ENCODE peak calls at places on chromosomes 13 and 19, in five cellular contexts. One of them, this sample, is unnamed.
A peak's percentile ranks its signal among the peaks of the same experiment; 100 is the strongest.

GRCh38 chr19:17095141-17095919 is 19.8 kb downstream of the MYO9B start:
- DNase-seq in esophagus muscularis mucosa: no peak
- DNase-seq in IMR-90: peak; percentile 35
- DNase-seq in heart right ventricle: peak; percentile 59
- DNase-seq in CD4-positive, CD25-positive, alpha-beta regulatory T cell: no peak
- DNase-seq in this sample: peak; percentile 77

GRCh38 chr19:12865746-12866415 is 15.4 kb downstream of the DNASE2 start:
- DNase-seq in esophagus muscularis mucosa: no peak
- DNase-seq in heart right ventricle: no peak
- DNase-seq in IMR-90: no peak
- DNase-seq in CD4-positive, CD25-positive, alpha-beta regulatory T cell: no peak
- DNase-seq in this sample: no peak

GRCh38 chr13:44303681-44304432 is 69.8 kb upstream of the SERP2 start:
- DNase-seq in IMR-90: no peak
- DNase-seq in heart right ventricle: peak; percentile 85
- DNase-seq in CD4-positive, CD25-positive, alpha-beta regulatory T cell: no peak
- DNase-seq in esophagus muscularis mucosa: no peak
- DNase-seq in this sample: no peak

GRCh38 chr13:38093425-38093824 is 223.9 kb upstream of the TRPC4 start:
- DNase-seq in IMR-90: no peak
- DNase-seq in esophagus muscularis mucosa: no peak
- DNase-seq in CD4-positive, CD25-positive, alpha-beta regulatory T cell: no peak
- DNase-seq in heart right ventricle: no peak
- DNase-seq in this sample: no peak

GRCh38 chr13:49690133-49690989 is 925 bp downstream of the EBPL start:
- DNase-seq in esophagus muscularis mucosa: no peak
- DNase-seq in CD4-positive, CD25-positive, alpha-beta regulatory T cell: no peak
- DNase-seq in IMR-90: peak; percentile 87
- DNase-seq in heart right ventricle: no peak
- DNase-seq in this sample: no peak

GRCh38 chr19:30074096-30074495 is 132.1 kb downstream of the URI1 start:
- DNase-seq in CD4-positive, CD25-positive, alpha-beta regulatory T cell: no peak
- DNase-seq in IMR-90: no peak
- DNase-seq in esophagus muscularis mucosa: no peak
- DNase-seq in heart right ventricle: no peak
- DNase-seq in this sample: no peak

GRCh38 chr19:2330632-2331284 is 2.3 kb downstream of the SPPL2B start:
- DNase-seq in esophagus muscularis mucosa: no peak
- DNase-seq in IMR-90: no peak
- DNase-seq in CD4-positive, CD25-positive, alpha-beta regulatory T cell: no peak
- DNase-seq in heart right ventricle: no peak
- DNase-seq in this sample: no peak

GRCh38 chr19:47264629-47265028 is 8.3 kb downstream of the CCDC9 start:
- DNase-seq in IMR-90: no peak
- DNase-seq in CD4-positive, CD25-positive, alpha-beta regulatory T cell: no peak
- DNase-seq in esophagus muscularis mucosa: no peak
- DNase-seq in heart right ventricle: no peak
- DNase-seq in this sample: no peak

GRCh38 chr19:45852145-45852750 is 10.7 kb downstream of the SYMPK start:
- DNase-seq in IMR-90: no peak
- DNase-seq in esophagus muscularis mucosa: no peak
- DNase-seq in heart right ventricle: no peak
- DNase-seq in CD4-positive, CD25-positive, alpha-beta regulatory T cell: no peak
- DNase-seq in this sample: no peak

GRCh38 chr19:14325134-14325533 is 56.1 kb upstream of the ADGRE5 start:
- DNase-seq in IMR-90: no peak
- DNase-seq in CD4-positive, CD25-positive, alpha-beta regulatory T cell: no peak
- DNase-seq in heart right ventricle: no peak
- DNase-seq in esophagus muscularis mucosa: no peak
- DNase-seq in this sample: no peak

GRCh38 chr19:35774274-35775045 is 904 bp upstream of the ARHGAP33 start:
- DNase-seq in heart right ventricle: no peak
- DNase-seq in IMR-90: no peak
- DNase-seq in esophagus muscularis mucosa: no peak
- DNase-seq in CD4-positive, CD25-positive, alpha-beta regulatory T cell: no peak
- DNase-seq in this sample: no peak

GRCh38 chr13:92694047-92694446 is 532.6 kb upstream of the GPC6 start:
- DNase-seq in CD4-positive, CD25-positive, alpha-beta regulatory T cell: no peak
- DNase-seq in esophagus muscularis mucosa: no peak
- DNase-seq in heart right ventricle: no peak
- DNase-seq in IMR-90: no peak
- DNase-seq in this sample: no peak

GRCh38 chr13:114136576-114136975 is 4.2 kb upstream of the RASA3 start:
- DNase-seq in IMR-90: no peak
- DNase-seq in heart right ventricle: no peak
- DNase-seq in CD4-positive, CD25-positive, alpha-beta regulatory T cell: no peak
- DNase-seq in esophagus muscularis mucosa: no peak
- DNase-seq in this sample: no peak

GRCh38 chr19:58399903-58400637 is 4.6 kb downstream of the RNF225 start:
- DNase-seq in IMR-90: no peak
- DNase-seq in esophagus muscularis mucosa: no peak
- DNase-seq in CD4-positive, CD25-positive, alpha-beta regulatory T cell: no peak
- DNase-seq in heart right ventricle: no peak
- DNase-seq in this sample: no peak

GRCh38 chr13:77136902-77137420 is 110.0 kb upstream of the FBXL3 start:
- DNase-seq in heart right ventricle: no peak
- DNase-seq in CD4-positive, CD25-positive, alpha-beta regulatory T cell: no peak
- DNase-seq in esophagus muscularis mucosa: no peak
- DNase-seq in IMR-90: peak; percentile 95
- DNase-seq in this sample: no peak

GRCh38 chr13:84873951-84874350 is 925.3 kb downstream of the SLITRK6 start:
- DNase-seq in IMR-90: no peak
- DNase-seq in CD4-positive, CD25-positive, alpha-beta regulatory T cell: no peak
- DNase-seq in esophagus muscularis mucosa: no peak
- DNase-seq in heart right ventricle: no peak
- DNase-seq in this sample: no peak

GRCh38 chr13:35714588-35714987 is 238.1 kb upstream of the MAB21L1 start:
- DNase-seq in heart right ventricle: no peak
- DNase-seq in esophagus muscularis mucosa: no peak
- DNase-seq in CD4-positive, CD25-positive, alpha-beta regulatory T cell: no peak
- DNase-seq in IMR-90: no peak
- DNase-seq in this sample: no peak

GRCh38 chr13:97273341-97273831 is 51.3 kb downstream of the MBNL2 start:
- DNase-seq in IMR-90: no peak
- DNase-seq in CD4-positive, CD25-positive, alpha-beta regulatory T cell: no peak
- DNase-seq in heart right ventricle: no peak
- DNase-seq in esophagus muscularis mucosa: no peak
- DNase-seq in this sample: no peak

GRCh38 chr13:31908696-31909386 is 122.7 kb upstream of the FRY start:
- DNase-seq in IMR-90: no peak
- DNase-seq in esophagus muscularis mucosa: no peak
- DNase-seq in CD4-positive, CD25-positive, alpha-beta regulatory T cell: no peak
- DNase-seq in heart right ventricle: no peak
- DNase-seq in this sample: no peak

GRCh38 chr13:41500501-41500900 is 43.2 kb downstream of the RGCC start:
- DNase-seq in IMR-90: no peak
- DNase-seq in CD4-positive, CD25-positive, alpha-beta regulatory T cell: no peak
- DNase-seq in esophagus muscularis mucosa: peak; percentile 79
- DNase-seq in heart right ventricle: no peak
- DNase-seq in this sample: no peak

GRCh38 chr19:45876411-45877197 is 9.3 kb downstream of the IRF2BP1 start:
- DNase-seq in CD4-positive, CD25-positive, alpha-beta regulatory T cell: no peak
- DNase-seq in heart right ventricle: peak; percentile 55
- DNase-seq in esophagus muscularis mucosa: no peak
- DNase-seq in IMR-90: peak; percentile 16
- DNase-seq in this sample: no peak

GRCh38 chr19:1523412-1524205 is at the start of gene PLK5:
- DNase-seq in esophagus muscularis mucosa: no peak
- DNase-seq in heart right ventricle: no peak
- DNase-seq in IMR-90: no peak
- DNase-seq in CD4-positive, CD25-positive, alpha-beta regulatory T cell: no peak
- DNase-seq in this sample: no peak

GRCh38 chr19:7998081-7998480 is 7.4 kb downstream of the ELAVL1 start:
- DNase-seq in IMR-90: peak; percentile 63
- DNase-seq in esophagus muscularis mucosa: no peak
- DNase-seq in heart right ventricle: no peak
- DNase-seq in CD4-positive, CD25-positive, alpha-beta regulatory T cell: no peak
- DNase-seq in this sample: no peak

GRCh38 chr19:15463865-15464371 is 426 bp downstream of the RASAL3 start:
- DNase-seq in IMR-90: no peak
- DNase-seq in esophagus muscularis mucosa: no peak
- DNase-seq in heart right ventricle: no peak
- DNase-seq in CD4-positive, CD25-positive, alpha-beta regulatory T cell: peak; percentile 55
- DNase-seq in this sample: no peak

GRCh38 chr13:100753391-100753790 is 78.8 kb upstream of the TMTC4 start:
- DNase-seq in esophagus muscularis mucosa: peak; percentile 82
- DNase-seq in CD4-positive, CD25-positive, alpha-beta regulatory T cell: no peak
- DNase-seq in IMR-90: no peak
- DNase-seq in heart right ventricle: no peak
- DNase-seq in this sample: no peak

GRCh38 chr13:100751826-100752225 is 77.2 kb upstream of the TMTC4 start:
- DNase-seq in CD4-positive, CD25-positive, alpha-beta regulatory T cell: no peak
- DNase-seq in esophagus muscularis mucosa: no peak
- DNase-seq in heart right ventricle: no peak
- DNase-seq in IMR-90: no peak
- DNase-seq in this sample: no peak
- H3K4me3 ChIP-seq in CD4-positive, CD25-positive, alpha-beta regulatory T cell: no peak overlapping the region
- H3K4me3 ChIP-seq in esophagus muscularis mucosa: no peak overlapping the region
- H3K4me3 ChIP-seq in heart right ventricle: no peak overlapping the region
- H3K4me3 ChIP-seq in IMR-90: no peak overlapping the region
- H3K4me3 ChIP-seq in this sample: no peak overlapping the region

DNA sequence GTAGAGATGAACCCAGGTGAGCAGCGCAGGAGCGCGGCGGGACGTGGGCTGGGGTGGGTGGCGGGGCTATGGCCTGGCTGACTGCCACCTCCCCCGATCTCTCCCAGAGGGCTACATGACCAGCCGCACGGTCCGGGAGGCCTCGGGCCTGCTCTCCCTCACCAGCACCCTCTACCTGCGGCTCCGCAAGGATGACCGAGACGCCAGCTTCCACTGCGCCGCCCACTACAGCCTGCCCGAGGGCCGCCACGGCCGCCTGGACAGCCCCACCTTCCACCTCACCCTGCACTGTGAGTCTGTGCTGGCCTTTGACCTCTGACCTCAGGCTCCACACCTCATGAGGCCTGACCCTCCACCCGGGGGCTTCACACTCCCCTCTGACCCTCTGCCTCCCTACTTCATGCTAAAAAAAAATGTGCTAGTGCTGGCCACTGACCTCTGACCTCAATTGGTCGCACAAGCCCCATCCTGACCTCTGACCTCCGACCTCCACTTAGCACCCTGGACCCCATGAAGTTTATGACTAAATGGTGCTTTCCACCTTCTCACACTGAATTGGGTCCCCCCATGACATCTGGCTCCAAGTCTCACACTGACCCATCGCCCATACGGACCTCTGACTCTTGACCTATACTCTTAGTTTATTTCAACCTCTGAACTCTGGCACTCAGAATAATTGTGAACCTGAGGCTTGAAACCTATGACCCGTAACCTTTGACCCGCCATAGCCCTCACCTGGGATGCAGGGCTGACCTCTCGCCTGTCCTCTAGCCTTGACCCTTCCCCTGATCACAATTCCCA is 4.6 kb downstream of the BCAM start:
- DNase-seq in IMR-90: no peak
- DNase-seq in heart right ventricle: no peak
- DNase-seq in CD4-positive, CD25-positive, alpha-beta regulatory T cell: no peak
- DNase-seq in esophagus muscularis mucosa: no peak
- DNase-seq in this sample: no peak
- H3K4me1 ChIP-seq in IMR-90: peaks cover 7% of the 10 kb centered on the region
- H3K4me1 ChIP-seq in heart right ventricle: peaks cover 12% of the 10 kb centered on the region
- H3K4me1 ChIP-seq in CD4-positive, CD25-positive, alpha-beta regulatory T cell: peaks cover 5% of the 10 kb centered on the region
- H3K4me1 ChIP-seq in esophagus muscularis mucosa: peaks cover 28% of the 10 kb centered on the region
- H3K4me1 ChIP-seq in this sample: peaks cover 7% of the 10 kb centered on the region

GRCh38 chr19:33950141-33950805 is 153.6 kb downstream of the KCTD15 start:
- DNase-seq in IMR-90: no peak
- DNase-seq in esophagus muscularis mucosa: peak; percentile 64
- DNase-seq in heart right ventricle: no peak
- DNase-seq in CD4-positive, CD25-positive, alpha-beta regulatory T cell: no peak
- DNase-seq in this sample: no peak

GRCh38 chr19:33953023-33953422 is 156.4 kb downstream of the KCTD15 start:
- DNase-seq in IMR-90: no peak
- DNase-seq in heart right ventricle: no peak
- DNase-seq in esophagus muscularis mucosa: peak; percentile 89
- DNase-seq in CD4-positive, CD25-positive, alpha-beta regulatory T cell: no peak
- DNase-seq in this sample: no peak

GRCh38 chr19:33948651-33949335 is 152.1 kb downstream of the KCTD15 start:
- DNase-seq in IMR-90: no peak
- DNase-seq in CD4-positive, CD25-positive, alpha-beta regulatory T cell: no peak
- DNase-seq in esophagus muscularis mucosa: peak; percentile 78
- DNase-seq in heart right ventricle: no peak
- DNase-seq in this sample: no peak

GRCh38 chr19:33946535-33947323 is 150.1 kb downstream of the KCTD15 start:
- DNase-seq in heart right ventricle: no peak
- DNase-seq in esophagus muscularis mucosa: peak; percentile 55
- DNase-seq in IMR-90: no peak
- DNase-seq in CD4-positive, CD25-positive, alpha-beta regulatory T cell: no peak
- DNase-seq in this sample: no peak

DNA sequence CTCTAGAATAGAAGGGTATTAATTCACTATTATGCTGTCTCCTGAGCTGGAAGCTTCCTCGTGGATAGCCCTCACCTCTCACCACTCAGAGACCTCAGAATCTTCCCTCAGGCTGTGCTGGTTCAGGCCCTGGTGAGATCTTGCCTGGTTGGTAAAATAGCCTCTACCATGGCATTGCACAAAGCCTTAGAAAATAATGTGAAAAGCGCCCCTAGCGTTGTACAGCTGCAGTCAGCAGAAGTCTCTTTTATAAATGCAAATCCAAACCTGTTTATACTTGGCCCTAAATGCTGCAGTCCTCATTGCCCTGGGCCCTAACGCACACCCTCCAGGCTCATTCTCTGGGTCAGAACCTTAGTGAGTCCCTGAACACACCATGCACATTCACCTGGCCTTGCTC is 150.9 kb downstream of the KCTD15 start:
- DNase-seq in CD4-positive, CD25-positive, alpha-beta regulatory T cell: no peak
- DNase-seq in IMR-90: no peak
- DNase-seq in esophagus muscularis mucosa: peak; percentile 68
- DNase-seq in heart right ventricle: no peak
- DNase-seq in this sample: no peak
- H3K4me3 ChIP-seq in CD4-positive, CD25-positive, alpha-beta regulatory T cell: no peak overlapping the region
- H3K4me3 ChIP-seq in IMR-90: no peak overlapping the region
- H3K4me3 ChIP-seq in esophagus muscularis mucosa: no peak overlapping the region
- H3K4me3 ChIP-seq in heart right ventricle: no peak overlapping the region
- H3K4me3 ChIP-seq in this sample: no peak overlapping the region

GRCh38 chr19:5296021-5296420 is 44.6 kb downstream of the PTPRS start:
- DNase-seq in IMR-90: no peak
- DNase-seq in CD4-positive, CD25-positive, alpha-beta regulatory T cell: no peak
- DNase-seq in esophagus muscularis mucosa: no peak
- DNase-seq in heart right ventricle: no peak
- DNase-seq in this sample: no peak
- H3K4me1 ChIP-seq in IMR-90: peaks cover 7% of the 10 kb centered on the region
- H3K4me1 ChIP-seq in CD4-positive, CD25-positive, alpha-beta regulatory T cell: peaks cover 17% of the 10 kb centered on the region
- H3K4me1 ChIP-seq in esophagus muscularis mucosa: peaks cover 32% of the 10 kb centered on the region
- H3K4me1 ChIP-seq in heart right ventricle: peaks cover 11% of the 10 kb centered on the region
- H3K4me1 ChIP-seq in this sample: peaks cover 11% of the 10 kb centered on the region